ENCODE peak calls at places on chromosomes 6 and 20, in six cellular contexts. W is HepG2, Y is H1, X is GM12892, K is K562, A is GM12878. S is an unnamed sample.
A peak's percentile ranks its signal among the peaks of the same experiment; 100 is the strongest.

GRCh38 chr20:64160536-64161495 is 3.4 kb upstream of the MYT1 start:
- DNase-seq in Y (no peak), X (no peak), A (no peak), K (no peak), W (no peak), S (no peak)

GRCh38 chr6:152186840-152187239 is 379.4 kb downstream of the ESR1 start:
- DNase-seq in K (no peak), Y (no peak), X (no peak), W (no peak), A (no peak), S (no peak)

GRCh38 chr6:125149256-125150144 is 4.1 kb upstream of the TPD52L1 start:
- DNase-seq in A (no peak), K (no peak), X (no peak), Y (no peak), W (no peak), S (no peak)

GRCh38 chr6:36545767-36546663 is 1.3 kb downstream of the STK38 start:
- DNase-seq in W (no peak), Y (no peak), A (no peak), X (no peak), K (peak; percentile 51), S (no peak)

GRCh38 chr20:63280929-63281545 is 8.4 kb downstream of the ARFGAP1 start:
- DNase-seq in X (no peak), Y (no peak), W (no peak), A (no peak), K (no peak), S (no peak)

GRCh38 chr6:39923394-39923793 is 10.9 kb downstream of the MOCS1 start:
- DNase-seq in Y (no peak), W (no peak), X (no peak), A (no peak), K (no peak), S (no peak)

GRCh38 chr6:108677357-108677756 is 116.6 kb downstream of the FOXO3 start:
- DNase-seq in K (no peak), X (no peak), W (no peak), A (no peak), Y (no peak), S (no peak)

GRCh38 chr20:48463916-48464315 is 363.9 kb downstream of the PREX1 start:
- DNase-seq in A (no peak), W (no peak), K (no peak), Y (no peak), X (no peak), S (no peak)

GRCh38 chr20:43939762-43940121 is 25.1 kb downstream of the TOX2 start:
- DNase-seq in K (no peak), W (no peak), X (no peak), A (no peak), Y (no peak), S (no peak)

DNA sequence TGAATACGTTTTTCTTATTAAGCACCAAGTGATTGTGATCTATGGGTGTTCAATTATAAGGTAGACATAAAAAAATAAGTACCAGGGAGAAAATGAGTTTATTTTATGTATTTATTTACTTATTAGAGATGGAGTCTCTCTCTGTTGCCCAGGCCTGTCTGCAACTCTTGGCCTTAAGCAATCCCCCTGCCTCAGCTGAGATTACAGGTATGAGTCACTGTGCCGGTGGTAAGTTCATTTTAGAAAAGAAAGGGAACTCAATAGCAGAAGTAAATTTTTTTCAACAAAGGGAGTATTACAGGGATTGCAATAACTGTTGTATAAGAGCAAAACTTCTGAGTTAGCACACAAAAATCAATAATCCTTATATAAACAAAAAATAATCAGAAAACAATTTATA is 98.7 kb upstream of the FUT9 start:
- DNase-seq in W (peak; percentile 3), A (no peak), X (no peak), Y (no peak), K (no peak), S (no peak)
- TF ChIP-seq TAF1 in W (no peak), A (no peak), X (no peak), Y (no peak), K (no peak), S (no peak)

GRCh38 chr6:149395185-149395584 is 4.9 kb upstream of the SUMO4 start:
- DNase-seq in Y (no peak), A (no peak), X (no peak), W (no peak), K (no peak), S (no peak)
- TF ChIP-seq POLR2A in Y (no peak), A (no peak), X (no peak), W (no peak), K (no peak), S (no peak)

DNA sequence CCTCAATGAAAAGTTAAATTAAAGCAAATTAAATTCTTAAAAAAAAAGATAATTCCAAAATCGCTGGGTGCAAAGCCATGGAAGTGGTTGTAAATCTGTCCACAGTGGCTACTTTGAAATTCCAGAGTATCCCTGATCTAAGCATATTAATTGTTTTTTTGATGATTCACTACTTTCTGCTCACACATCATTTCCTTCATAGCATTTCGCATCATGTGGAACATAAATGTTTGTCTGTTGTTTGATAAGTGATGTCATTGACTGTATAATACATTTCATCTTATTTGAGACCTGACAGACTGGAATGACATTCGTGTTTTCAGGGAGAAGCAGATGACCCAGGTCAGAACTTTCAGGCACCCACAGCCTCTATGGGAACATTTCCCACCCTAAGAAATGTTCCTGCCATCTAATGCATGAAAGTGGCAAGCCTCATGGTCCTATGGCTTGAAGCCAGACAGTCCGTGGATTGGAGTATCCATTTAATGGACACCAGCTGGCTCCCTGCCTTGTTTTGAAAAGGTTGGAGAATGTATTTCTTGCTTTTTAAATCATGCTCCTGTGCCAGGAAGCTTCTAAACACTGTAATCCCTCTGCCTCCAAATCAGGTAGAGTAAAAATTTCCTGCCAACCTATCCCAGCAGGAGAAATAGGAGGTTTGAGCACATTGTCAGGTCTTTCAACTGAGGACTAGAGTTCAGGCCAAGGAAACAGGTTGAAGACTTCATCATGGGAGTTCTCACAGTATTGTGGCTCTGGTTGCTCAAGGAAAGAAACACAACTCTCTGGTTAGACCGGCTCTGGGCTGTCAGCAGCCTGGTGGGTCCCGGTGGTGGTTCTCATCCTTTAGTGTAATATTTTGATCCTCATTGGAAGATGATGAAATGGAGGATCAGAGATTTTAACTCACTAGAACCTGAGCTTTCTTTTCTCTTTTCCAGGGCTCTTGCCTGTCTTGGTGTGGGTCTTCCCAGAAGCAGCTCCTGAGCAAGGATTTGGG is 157.9 kb downstream of the SLC24A3 start:
- DNase-seq in Y (no peak), W (no peak), X (no peak), A (no peak), K (no peak), S (no peak)
- TF ChIP-seq TAF1 in Y (no peak), W (no peak), X (no peak), A (no peak), K (no peak), S (no peak)

GRCh38 chr6:119078449-119079287 is at the start of gene FAM184A:
- DNase-seq in K (peak; percentile 87), W (peak; percentile 55), A (no peak), X (peak; percentile 33), Y (peak; percentile 7), S (peak; percentile 42)
- TF ChIP-seq POLR2A in K (peak; percentile 71), W (no peak), A (no peak), X (no peak), Y (no peak), S (no peak)

GRCh38 chr6:83536034-83536646 is 23.8 kb downstream of the PRSS35 start:
- DNase-seq in K (peak; percentile 46), X (no peak), A (peak; percentile 8), W (peak; percentile 29), Y (no peak), S (no peak)
- TF ChIP-seq TAF1 in K (no peak), X (no peak), A (no peak), W (no peak), Y (no peak), S (no peak)

GRCh38 chr6:28251648-28252506 is at the start of gene ZKSCAN4:
- DNase-seq in W (peak; percentile 88), A (peak; percentile 67), X (peak; percentile 45), K (peak; percentile 89), Y (peak; percentile 50), S (peak; percentile 49)
- TF ChIP-seq POLR2A in W (peak; percentile 74), A (peak; percentile 52), X (peak; percentile 58), K (peak; percentile 75), Y (no peak), S (peak; percentile 16)

S was measured in GM12891.